ENCODE peak calls at places on chromosomes 5 and 9, in eight cellular contexts. U is WERI-Rb-1, B is uterus, I is A549, G is lower lobe of right lung, W is astrocyte of the spinal cord, S is left ventricle myocardium inferior, V is fibroblast of the aortic adventitia. E is an unnamed sample.

GRCh38 chr9:109926321-109926959 is 146.4 kb downstream of the PALM2AKAP2 start:
- DNase-seq in U (no peak), B (no peak), I (no peak), G (peak; percentile 55), W (no peak), S (no peak), V (no peak), E (no peak)

GRCh38 chr5:39262981-39263380 is 43.6 kb upstream of the FYB1 start:
- DNase-seq in U (no peak), B (no peak), I (no peak), G (no peak), W (no peak), S (no peak), V (no peak), E (no peak)

GRCh38 chr9:125378778-125379177 is 117.2 kb downstream of the GAPVD1 start:
- DNase-seq in U (no peak), B (no peak), I (no peak), G (no peak), W (no peak), S (no peak), V (no peak), E (no peak)

GRCh38 chr5:135234242-135235000 is 164.6 kb downstream of the MACROH2A1 start:
- DNase-seq in U (no peak), B (no peak), I (no peak), G (no peak), W (no peak), S (no peak), V (no peak), E (no peak)

GRCh38 chr9:26669641-26670040 is 223.0 kb downstream of the CAAP1 start:
- DNase-seq in U (peak; percentile 19), B (no peak), I (no peak), G (no peak), W (peak; percentile 3), S (no peak), V (no peak), E (no peak)

GRCh38 chr9:106862946-106863740 is at the start of gene ZNF462:
- DNase-seq in U (peak; percentile 68), B (peak; percentile 53), I (peak; percentile 63), G (no peak), W (peak; percentile 77), S (peak; percentile 35), V (peak; percentile 75), E (no peak)

GRCh38 chr9:79360387-79361347 is 211.1 kb upstream of the TLE4 start:
- DNase-seq in U (no peak), B (no peak), I (peak; percentile 6), G (no peak), W (no peak), S (no peak), V (peak; percentile 3), E (no peak)

GRCh38 chr5:28065664-28066063 is 1027.3 kb upstream of the CDH9 start:
- DNase-seq in U (no peak), B (no peak), I (no peak), G (no peak), W (no peak), S (no peak), V (no peak), E (no peak)

GRCh38 chr9:109143881-109144562 is 23.0 kb downstream of the FRRS1L start:
- DNase-seq in U (peak; percentile 49), B (no peak), I (peak; percentile 67), G (no peak), W (peak; percentile 14), S (no peak), V (peak; percentile 10), E (no peak)

GRCh38 chr5:152560508-152561137 is 155.5 kb upstream of the NMUR2 start:
- DNase-seq in U (peak; percentile 83), B (peak; percentile 41), I (peak; percentile 59), G (no peak), W (peak; percentile 62), S (peak; percentile 68), V (peak; percentile 24), E (peak; percentile 55)

GRCh38 chr5:81850494-81850893 is 99.6 kb upstream of the SSBP2 start:
- DNase-seq in U (no peak), B (peak; percentile 33), I (no peak), G (no peak), W (peak; percentile 11), S (no peak), V (peak; percentile 34), E (no peak)

GRCh38 chr5:116827078-116827477 is 252.5 kb upstream of the SEMA6A start:
- DNase-seq in U (no peak), B (no peak), I (no peak), G (no peak), W (no peak), S (no peak), V (no peak), E (no peak)

GRCh38 chr9:29691758-29692407 is 2118.6 kb upstream of the C9orf72 start:
- DNase-seq in U (peak; percentile 75), B (no peak), I (peak; percentile 42), G (no peak), W (peak; percentile 35), S (no peak), V (peak; percentile 48), E (no peak)

GRCh38 chr9:437066-438015 is 222.7 kb downstream of the DOCK8 start:
- DNase-seq in U (no peak), B (peak; percentile 30), I (no peak), G (no peak), W (peak; percentile 57), S (no peak), V (peak; percentile 95), E (no peak)

GRCh38 chr9:122261469-122261881 is 3.2 kb downstream of the RBM18 start:
- DNase-seq in U (no peak), B (peak; percentile 54), I (peak; percentile 51), G (peak; percentile 70), W (peak; percentile 68), S (peak; percentile 35), V (peak; percentile 91), E (peak; percentile 77)

GRCh38 chr9:127987103-127987614 is 6.4 kb upstream of the EEIG1 start:
- DNase-seq in U (no peak), B (no peak), I (peak; percentile 81), G (no peak), W (peak; percentile 62), S (peak; percentile 66), V (peak; percentile 58), E (no peak)

GRCh38 chr5:62307364-62307689 is 1.3 kb downstream of the KIF2A start:
- DNase-seq in U (no peak), B (no peak), I (no peak), G (no peak), W (no peak), S (no peak), V (no peak), E (no peak)
- H3K4me3 ChIP-seq in U (peak overlapping the region; percentile 78), B (peak overlapping the region; percentile 57), I (peak overlapping the region; percentile 99), G (peak overlapping the region; percentile 81), W (peak overlapping the region; percentile 76), S (peak overlapping the region; percentile 97), V (peak overlapping the region; percentile 87), E (peak overlapping the region; percentile 99)

GRCh38 chr5:126594676-126595485 is at the start of gene ALDH7A1:
- DNase-seq in U (peak; percentile 97), B (peak; percentile 88), I (peak; percentile 96), G (peak; percentile 88), W (peak; percentile 96), S (peak; percentile 89), V (peak; percentile 93), E (peak; percentile 90)
- TF ChIP-seq CTCF in U (peak; percentile 61), B (peak; percentile 60), I (peak; percentile 68), G (peak; percentile 55), W (peak; percentile 58), S (peak; percentile 63), V (peak; percentile 58), E (no peak)

GRCh38 chr5:179858586-179859427 is at the start of gene MRNIP:
- DNase-seq in U (peak; percentile 92), B (peak; percentile 96), I (peak; percentile 97), G (peak; percentile 99), W (peak; percentile 96), S (peak; percentile 99), V (peak; percentile 89), E (peak; percentile 100)

GRCh38 chr5:179862296-179862695 is 3.7 kb upstream of the MRNIP start:
- DNase-seq in U (no peak), B (no peak), I (no peak), G (no peak), W (no peak), S (no peak), V (no peak), E (no peak)

GRCh38 chr5:179858241-179858585 is 404 bp downstream of the MRNIP start:
- DNase-seq in U (peak; percentile 15), B (no peak), I (no peak), G (peak; percentile 57), W (no peak), S (no peak), V (peak; percentile 18), E (peak; percentile 85)

GRCh38 chr5:179862891-179863290 is 4.3 kb upstream of the MRNIP start:
- DNase-seq in U (no peak), B (no peak), I (no peak), G (no peak), W (no peak), S (no peak), V (no peak), E (no peak)

GRCh38 chr5:179860301-179860700 is 1.7 kb upstream of the MRNIP start:
- DNase-seq in U (no peak), B (no peak), I (no peak), G (no peak), W (no peak), S (no peak), V (no peak), E (peak; percentile 16)
- H3K4me3 ChIP-seq in U (no peak overlapping the region), B (no peak overlapping the region), I (no peak overlapping the region), G (no peak overlapping the region), W (no peak overlapping the region), S (no peak overlapping the region), V (no peak overlapping the region), E (no peak overlapping the region)

DNA sequence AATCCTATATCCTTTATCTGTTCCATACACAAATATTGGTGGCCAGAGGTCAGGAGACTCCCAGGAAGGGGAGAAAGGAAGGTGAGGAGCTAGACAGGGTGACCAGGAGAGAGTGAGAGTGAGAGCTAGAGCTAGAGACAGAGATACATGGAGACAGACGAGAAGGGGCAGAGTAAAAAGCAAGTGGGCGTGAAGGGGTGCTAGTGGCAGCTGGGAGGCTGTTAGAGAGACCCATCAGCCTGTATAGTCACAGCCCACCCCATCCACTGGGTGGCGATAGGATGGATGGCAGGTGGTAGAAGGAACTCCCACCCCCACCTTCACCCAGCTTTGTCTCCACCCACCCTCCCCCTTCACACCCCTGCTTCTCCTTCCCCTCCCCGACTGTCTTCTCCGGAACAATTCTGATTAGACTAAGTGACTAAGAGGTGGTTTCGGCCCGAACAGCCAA is 32.8 kb downstream of the PCDH1 start:
- DNase-seq in U (peak; percentile 81), B (no peak), I (no peak), G (no peak), W (no peak), S (no peak), V (no peak), E (no peak)
- TF ChIP-seq CTCF in U (peak; percentile 64), B (no peak), I (no peak), G (no peak), W (no peak), S (no peak), V (no peak), E (no peak)